ENCODE peak calls at places on chromosomes 1 and 21, in four cellular contexts. H, J, O and P are unnamed samples.
A peak's percentile ranks its signal among the peaks of the same experiment; 100 is the strongest.

GRCh38 chr1:90973897-90974798 is 47.7 kb downstream of the ZNF644 start:
- DNase-seq in H (no peak), J (no peak), O (no peak), P (no peak)

GRCh38 chr1:99004270-99005141 is at the start of gene PLPPR5:
- DNase-seq in H (peak; percentile 23), J (peak; percentile 61), O (no peak), P (peak; percentile 7)

GRCh38 chr1:204429746-204430145 is 18.1 kb upstream of the PPP1R15B start:
- DNase-seq in H (no peak), J (no peak), O (no peak), P (no peak)

GRCh38 chr21:43884861-43885370 is 19.9 kb downstream of the AGPAT3 start:
- DNase-seq in H (no peak), J (no peak), O (no peak), P (no peak)

GRCh38 chr21:36709868-36710728 is 11.2 kb downstream of the SIM2 start:
- DNase-seq in H (peak; percentile 33), J (no peak), O (no peak), P (no peak)

GRCh38 chr1:164188507-164188906 is 370.5 kb upstream of the PBX1 start:
- DNase-seq in H (peak; percentile 21), J (no peak), O (no peak), P (no peak)

GRCh38 chr1:230429072-230429735 is 3.1 kb upstream of the PGBD5 start:
- DNase-seq in H (no peak), J (no peak), O (no peak), P (no peak)

GRCh38 chr1:226965581-226966440 is 25.7 kb downstream of the COQ8A start:
- DNase-seq in H (no peak), J (peak; percentile 11), O (no peak), P (no peak)

GRCh38 chr1:172383541-172383940 is 36.9 kb upstream of the C1orf105 start:
- DNase-seq in H (no peak), J (no peak), O (no peak), P (no peak)

GRCh38 chr1:247472035-247472434 is 14.1 kb upstream of the OR2B11 start:
- DNase-seq in H (no peak), J (no peak), O (no peak), P (no peak)

GRCh38 chr1:25927541-25928265 is 21.5 kb upstream of the STMN1 start:
- DNase-seq in H (peak; percentile 64), J (no peak), O (no peak), P (no peak)

GRCh38 chr1:32872189-32872898 is 1.6 kb upstream of the FNDC5 start:
- DNase-seq in H (peak; percentile 93), J (no peak), O (no peak), P (peak; percentile 85)

GRCh38 chr1:3649342-3650247 is at the start of gene WRAP73:
- DNase-seq in H (peak; percentile 86), J (peak; percentile 73), O (peak; percentile 69), P (peak; percentile 48)

GRCh38 chr1:42935313-42935624 is 23.4 kb downstream of the SLC2A1 start:
- DNase-seq in H (no peak), J (no peak), O (no peak), P (no peak)

GRCh38 chr1:213375002-213375401 is 324.0 kb downstream of the RPS6KC1 start:
- DNase-seq in H (no peak), J (no peak), O (no peak), P (no peak)

GRCh38 chr1:61111084-61112050 is 29.0 kb downstream of the NFIA start:
- DNase-seq in H (no peak), J (no peak), O (no peak), P (no peak)

GRCh38 chr1:187013582-187014200 is 184.9 kb downstream of the PLA2G4A start:
- DNase-seq in H (no peak), J (no peak), O (no peak), P (no peak)

GRCh38 chr1:232176222-232176621 is 453.7 kb downstream of the SIPA1L2 start:
- DNase-seq in H (no peak), J (no peak), O (no peak), P (no peak)

GRCh38 chr1:32666866-32667566 is 16.0 kb downstream of the RBBP4 start:
- DNase-seq in H (no peak), J (no peak), O (no peak), P (no peak)

GRCh38 chr1:15830284-15830657 is 17.2 kb upstream of the SPEN start:
- DNase-seq in H (no peak), J (no peak), O (no peak), P (no peak)

GRCh38 chr1:145908653-145909052 is 1.2 kb downstream of the ITGA10 start:
- DNase-seq in H (no peak), J (no peak), O (no peak), P (no peak)